ENCODE peak calls at places on chromosomes 4 and X, in six cellular contexts. R is GM12878, C is SK-N-SH, A is K562, E is HepG2, H is GM12891. O is an unnamed sample.

GRCh38 chrX:471239-471638 is 84.5 kb upstream of the PPP2R3B start:
- DNase-seq in C (no peak), E (no peak), H (no peak), A (no peak), R (no peak), O (no peak)

GRCh38 chr4:33592701-33593100 is 2651.6 kb downstream of the ARAP2 start:
- DNase-seq in C (no peak), H (no peak), A (no peak), E (no peak), R (no peak), O (no peak)

GRCh38 chr4:151455212-151455611 is 46.2 kb downstream of the FHIP1A start:
- DNase-seq in C (no peak), E (no peak), R (no peak), A (no peak), H (no peak), O (no peak)

GRCh38 chr4:123401466-123402175 is 5.0 kb downstream of the SPRY1 start:
- DNase-seq in E (no peak), C (no peak), H (no peak), R (no peak), A (no peak), O (no peak)

GRCh38 chr4:40157444-40157843 is 39.4 kb upstream of the RHOH start:
- DNase-seq in E (no peak), H (no peak), C (no peak), R (no peak), A (no peak), O (no peak)

GRCh38 chr4:23999714-24000113 is 109.9 kb upstream of the PPARGC1A start:
- DNase-seq in A (no peak), E (no peak), C (no peak), H (no peak), R (no peak), O (no peak)

GRCh38 chr4:55336138-55337034 is 9.7 kb upstream of the SRD5A3 start:
- DNase-seq in C (no peak), A (peak), R (no peak), E (no peak), H (no peak), O (no peak)

GRCh38 chr4:107692197-107692596 is 27.8 kb downstream of the PAPSS1 start:
- DNase-seq in R (no peak), C (no peak), A (no peak), E (no peak), H (no peak), O (no peak)

GRCh38 chr4:6694177-6694901 is 661 bp downstream of the S100P start:
- DNase-seq in A (no peak), H (no peak), C (peak), R (no peak), E (no peak), O (no peak)

GRCh38 chrX:131827935-131828334 is 195.2 kb upstream of the STK26 start:
- DNase-seq in H (no peak), E (no peak), A (peak), C (peak), R (peak), O (no peak)

GRCh38 chr4:148238086-148238485 is 204.1 kb downstream of the NR3C2 start:
- DNase-seq in H (no peak), A (no peak), E (no peak), R (no peak), C (no peak), O (no peak)

GRCh38 chrX:23898412-23898959 is 9.3 kb downstream of the APOO start:
- DNase-seq in A (no peak), H (no peak), C (no peak), R (no peak), E (no peak), O (no peak)

GRCh38 chr4:10704050-10704810 is 19.7 kb upstream of the CLNK start:
- DNase-seq in E (no peak), C (no peak), H (no peak), R (no peak), A (no peak), O (no peak)

GRCh38 chrX:71660562-71661416 is 6.6 kb upstream of the LOC101059915 start:
- DNase-seq in H (no peak), A (no peak), E (no peak), R (no peak), C (no peak), O (no peak)

GRCh38 chrX:68443155-68443868 is 10.0 kb upstream of the OPHN1 start:
- DNase-seq in A (no peak), E (peak), H (no peak), C (no peak), R (peak), O (no peak)

GRCh38 chr4:140163029-140163810 is 9.2 kb upstream of the MAML3 start:
- DNase-seq in R (no peak), E (no peak), H (no peak), A (no peak), C (no peak), O (no peak)

GRCh38 chr4:124806403-124806802 is 93.9 kb upstream of the ANKRD50 start:
- DNase-seq in A (peak), H (no peak), E (no peak), C (no peak), R (no peak), O (no peak)

GRCh38 chrX:96987228-96987627 is 103.5 kb downstream of the RPA4 start:
- DNase-seq in C (no peak), H (no peak), A (no peak), E (no peak), R (no peak), O (no peak)

GRCh38 chr4:48016141-48017107 is at the start of the genes CNGA1 and NIPAL1:
- DNase-seq in E (peak), A (peak), R (no peak), C (peak), H (peak), O (peak)

GRCh38 chr4:29560452-29560851 is 1159.7 kb upstream of the PCDH7 start:
- DNase-seq in R (no peak), E (no peak), H (no peak), A (no peak), C (no peak), O (no peak)

GRCh38 chrX:36071064-36071463 is 151.5 kb downstream of the CFAP47 start:
- DNase-seq in E (no peak), H (no peak), C (no peak), R (no peak), A (no peak), O (no peak)

GRCh38 chr4:1490011-1490905 is 84.0 kb upstream of the NKX1-1 start:
- DNase-seq in A (no peak), E (no peak), C (peak), R (no peak), H (no peak), O (no peak)

GRCh38 chr4:10321931-10322330 is 135.3 kb downstream of the ZNF518B start:
- DNase-seq in E (no peak), H (no peak), C (no peak), R (no peak), A (peak), O (no peak)

GRCh38 chr4:37562592-37562991 is 123.6 kb downstream of the RELL1 start:
- DNase-seq in E (no peak), R (no peak), A (no peak), H (no peak), C (no peak), O (no peak)

GRCh38 chr4:72948080-72948479 is 121.4 kb downstream of the COX18 start:
- DNase-seq in R (no peak), E (no peak), A (no peak), C (no peak), H (no peak), O (no peak)

GRCh38 chrX:21375795-21376069 is 1.5 kb downstream of the CNKSR2 start:
- DNase-seq in E (no peak), A (no peak), H (no peak), C (peak), R (no peak), O (no peak)

GRCh38 chr4:124642846-124643245 is 69.7 kb downstream of the ANKRD50 start:
- DNase-seq in H (no peak), A (no peak), C (no peak), E (no peak), R (no peak), O (no peak)

GRCh38 chr4:101191302-101192098 is 155.8 kb downstream of the PPP3CA start:
- DNase-seq in R (no peak), E (no peak), A (no peak), H (no peak), C (peak), O (no peak)

GRCh38 chrX:71107762-71108360 is 1.3 kb upstream of the CXorf65 start:
- DNase-seq in H (no peak), C (no peak), A (peak), R (no peak), E (no peak), O (no peak)

GRCh38 chr4:25818293-25819240 is 44.2 kb downstream of the SEL1L3 start:
- DNase-seq in R (no peak), C (no peak), E (no peak), H (no peak), A (no peak), O (no peak)

GRCh38 chr4:2583092-2583491 is 46.6 kb downstream of the FAM193A start:
- DNase-seq in R (no peak), C (no peak), E (no peak), A (no peak), H (no peak), O (no peak)

GRCh38 chr4:41426523-41426922 is 111.4 kb upstream of the LIMCH1 start:
- DNase-seq in H (no peak), A (no peak), E (no peak), C (no peak), R (no peak), O (no peak)
- TF ChIP-seq TAF1 in H (no peak), A (no peak), E (no peak), C (no peak), R (no peak), O (no peak)

GRCh38 chrX:9160698-9161329 is 126.9 kb upstream of the FAM9B start:
- DNase-seq in C (no peak), H (no peak), E (no peak), R (no peak), A (no peak), O (no peak)

GRCh38 chrX:9166566-9166909 is 132.6 kb upstream of the FAM9B start:
- DNase-seq in A (no peak), C (no peak), E (no peak), R (no peak), H (no peak), O (no peak)

GRCh38 chrX:9164086-9164485 is 130.2 kb upstream of the FAM9B start:
- DNase-seq in R (no peak), E (no peak), A (no peak), H (no peak), C (no peak), O (no peak)

GRCh38 chrX:9163153-9163790 is 129.3 kb upstream of the FAM9B start:
- DNase-seq in C (no peak), R (no peak), A (no peak), E (no peak), H (no peak), O (no peak)

GRCh38 chrX:9164535-9165425 is 130.9 kb upstream of the FAM9B start:
- DNase-seq in E (no peak), H (no peak), A (no peak), R (no peak), C (no peak), O (no peak)
- TF ChIP-seq TAF1 in E (no peak), H (no peak), A (no peak), R (no peak), C (no peak), O (no peak)

GRCh38 chr4:113979157-113979972 is at the start of gene ARSJ:
- DNase-seq in E (no peak), C (peak), H (peak), A (no peak), R (no peak), O (no peak)

GRCh38 chr4:113976937-113977855 is 2.3 kb downstream of the ARSJ start:
- DNase-seq in R (no peak), E (no peak), C (no peak), H (no peak), A (no peak), O (no peak)

GRCh38 chr4:113979973-113980615 is 647 bp upstream of the ARSJ start:
- DNase-seq in A (no peak), R (no peak), C (no peak), H (no peak), E (no peak), O (no peak)

GRCh38 chr4:113978105-113978504 is 1.3 kb downstream of the ARSJ start:
- DNase-seq in C (no peak), A (no peak), E (no peak), R (no peak), H (no peak), O (no peak)

GRCh38 chr4:113978561-113979156 is 788 bp downstream of the ARSJ start:
- DNase-seq in R (no peak), H (no peak), E (no peak), C (peak), A (no peak), O (no peak)
- TF ChIP-seq TAF1 in R (no peak), H (no peak), E (no peak), C (no peak), A (no peak), O (no peak)

DNA sequence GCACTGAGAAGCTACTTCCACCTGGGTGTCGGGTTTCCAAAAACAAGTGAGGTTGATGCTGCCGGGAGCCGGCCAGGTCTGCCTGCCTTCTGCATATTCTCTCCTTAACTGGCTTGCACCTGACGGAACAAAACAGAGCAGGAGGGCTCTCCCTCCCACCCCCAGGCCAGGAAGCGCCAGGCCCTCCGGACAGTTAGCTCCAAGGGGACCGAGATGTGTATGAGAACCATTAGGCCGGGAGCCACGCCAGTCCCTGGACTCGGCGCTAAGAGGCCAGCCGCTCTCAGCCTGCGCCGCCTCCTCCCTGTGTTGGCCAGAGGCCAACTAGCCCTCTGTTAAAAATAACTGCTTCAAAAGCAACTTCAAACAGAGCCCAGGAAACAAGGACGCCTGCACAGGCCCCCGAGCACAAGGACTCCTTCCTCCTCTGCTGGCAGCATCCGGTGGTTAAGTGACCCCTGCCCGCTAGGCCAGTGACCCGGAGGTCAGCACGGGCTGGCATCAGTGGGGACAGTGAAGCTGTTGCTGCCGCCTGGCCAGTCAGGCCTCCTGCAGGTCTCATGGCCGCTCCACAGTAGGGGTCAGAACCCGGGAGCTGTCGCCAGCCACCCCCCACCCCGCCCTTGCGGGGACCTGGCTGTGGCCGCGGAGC is 107.9 kb downstream of the ABLIM2 start:
- DNase-seq in H (no peak), C (peak), R (no peak), E (peak), A (peak), O (no peak)
- TF ChIP-seq TAF1 in H (no peak), C (no peak), R (no peak), E (no peak), A (no peak), O (no peak)

O was measured in GM12892.